ENCODE peak calls at places on chromosomes 16 and 17, in five cellular contexts. One of them, this sample, is unnamed.

GRCh38 chr16:76277099-76278030 is at the start of gene CNTNAP4:
- DNase-seq in T-helper 1 cell: no peak
- DNase-seq in SHP77: no peak
- DNase-seq in AML-193: no peak
- DNase-seq in activated CD4-positive, alpha-beta T cell treated with anti-CD3 and anti-CD28 coated beads, Interleukin-2, amount 50 U/mL, for 4 hours: no peak
- DNase-seq in this sample: no peak

GRCh38 chr16:68759062-68759461 is 22.0 kb downstream of the CDH1 start:
- DNase-seq in T-helper 1 cell: no peak
- DNase-seq in SHP77: no peak
- DNase-seq in AML-193: no peak
- DNase-seq in activated CD4-positive, alpha-beta T cell treated with anti-CD3 and anti-CD28 coated beads, Interleukin-2, amount 50 U/mL, for 4 hours: no peak
- DNase-seq in this sample: no peak

GRCh38 chr17:80746262-80746935 is 201.8 kb downstream of the RPTOR start:
- DNase-seq in T-helper 1 cell: no peak
- DNase-seq in SHP77: no peak
- DNase-seq in AML-193: no peak
- DNase-seq in activated CD4-positive, alpha-beta T cell treated with anti-CD3 and anti-CD28 coated beads, Interleukin-2, amount 50 U/mL, for 4 hours: no peak
- DNase-seq in this sample: no peak

GRCh38 chr17:58329035-58329807 is 626 bp upstream of the TSPOAP1 start:
- DNase-seq in T-helper 1 cell: peak; percentile 54
- DNase-seq in SHP77: no peak
- DNase-seq in AML-193: peak; percentile 88
- DNase-seq in activated CD4-positive, alpha-beta T cell treated with anti-CD3 and anti-CD28 coated beads, Interleukin-2, amount 50 U/mL, for 4 hours: peak; percentile 71
- DNase-seq in this sample: no peak

GRCh38 chr16:46817961-46818360 is 13.0 kb downstream of the C16orf87 start:
- DNase-seq in T-helper 1 cell: no peak
- DNase-seq in SHP77: no peak
- DNase-seq in AML-193: no peak
- DNase-seq in activated CD4-positive, alpha-beta T cell treated with anti-CD3 and anti-CD28 coated beads, Interleukin-2, amount 50 U/mL, for 4 hours: no peak
- DNase-seq in this sample: no peak

GRCh38 chr17:2909164-2909852 is 113.1 kb downstream of the RAP1GAP2 start:
- DNase-seq in T-helper 1 cell: no peak
- DNase-seq in SHP77: no peak
- DNase-seq in AML-193: no peak
- DNase-seq in activated CD4-positive, alpha-beta T cell treated with anti-CD3 and anti-CD28 coated beads, Interleukin-2, amount 50 U/mL, for 4 hours: no peak
- DNase-seq in this sample: no peak

GRCh38 chr16:50308237-50308965 is 42.0 kb downstream of the ADCY7 start:
- DNase-seq in T-helper 1 cell: no peak
- DNase-seq in SHP77: no peak
- DNase-seq in AML-193: no peak
- DNase-seq in activated CD4-positive, alpha-beta T cell treated with anti-CD3 and anti-CD28 coated beads, Interleukin-2, amount 50 U/mL, for 4 hours: no peak
- DNase-seq in this sample: no peak

GRCh38 chr16:30644334-30644830 is 6.4 kb upstream of the PRR14 start:
- DNase-seq in T-helper 1 cell: no peak
- DNase-seq in SHP77: peak; percentile 33
- DNase-seq in AML-193: no peak
- DNase-seq in activated CD4-positive, alpha-beta T cell treated with anti-CD3 and anti-CD28 coated beads, Interleukin-2, amount 50 U/mL, for 4 hours: no peak
- DNase-seq in this sample: no peak

GRCh38 chr17:29880031-29880430 is 50.0 kb downstream of the SSH2 start:
- DNase-seq in T-helper 1 cell: no peak
- DNase-seq in SHP77: no peak
- DNase-seq in AML-193: no peak
- DNase-seq in activated CD4-positive, alpha-beta T cell treated with anti-CD3 and anti-CD28 coated beads, Interleukin-2, amount 50 U/mL, for 4 hours: no peak
- DNase-seq in this sample: no peak

GRCh38 chr17:41535764-41536481 is 7.8 kb upstream of the KRT19 start:
- DNase-seq in T-helper 1 cell: no peak
- DNase-seq in SHP77: no peak
- DNase-seq in AML-193: no peak
- DNase-seq in activated CD4-positive, alpha-beta T cell treated with anti-CD3 and anti-CD28 coated beads, Interleukin-2, amount 50 U/mL, for 4 hours: no peak
- DNase-seq in this sample: no peak

GRCh38 chr16:20763461-20764232 is at the start of gene ACSM3:
- DNase-seq in T-helper 1 cell: peak; percentile 63
- DNase-seq in SHP77: no peak
- DNase-seq in AML-193: peak; percentile 93
- DNase-seq in activated CD4-positive, alpha-beta T cell treated with anti-CD3 and anti-CD28 coated beads, Interleukin-2, amount 50 U/mL, for 4 hours: peak; percentile 52
- DNase-seq in this sample: peak; percentile 90

GRCh38 chr16:4253394-4254150 is 11.7 kb upstream of the SRL start:
- DNase-seq in T-helper 1 cell: peak; percentile 99
- DNase-seq in SHP77: peak; percentile 96
- DNase-seq in AML-193: peak; percentile 91
- DNase-seq in activated CD4-positive, alpha-beta T cell treated with anti-CD3 and anti-CD28 coated beads, Interleukin-2, amount 50 U/mL, for 4 hours: peak; percentile 100
- DNase-seq in this sample: peak; percentile 94

GRCh38 chr17:55198690-55199370 is 65.9 kb upstream of the HLF start:
- DNase-seq in T-helper 1 cell: no peak
- DNase-seq in SHP77: no peak
- DNase-seq in AML-193: no peak
- DNase-seq in activated CD4-positive, alpha-beta T cell treated with anti-CD3 and anti-CD28 coated beads, Interleukin-2, amount 50 U/mL, for 4 hours: no peak
- DNase-seq in this sample: no peak

GRCh38 chr17:57644311-57644710 is 100.8 kb downstream of the CCDC182 start:
- DNase-seq in T-helper 1 cell: no peak
- DNase-seq in SHP77: no peak
- DNase-seq in AML-193: no peak
- DNase-seq in activated CD4-positive, alpha-beta T cell treated with anti-CD3 and anti-CD28 coated beads, Interleukin-2, amount 50 U/mL, for 4 hours: no peak
- DNase-seq in this sample: no peak

GRCh38 chr17:9227819-9228407 is 206.6 kb downstream of the NTN1 start:
- DNase-seq in T-helper 1 cell: no peak
- DNase-seq in SHP77: no peak
- DNase-seq in AML-193: no peak
- DNase-seq in activated CD4-positive, alpha-beta T cell treated with anti-CD3 and anti-CD28 coated beads, Interleukin-2, amount 50 U/mL, for 4 hours: no peak
- DNase-seq in this sample: no peak

GRCh38 chr17:78535285-78536197 is 41.7 kb downstream of the DNAH17 start:
- DNase-seq in T-helper 1 cell: no peak
- DNase-seq in SHP77: peak; percentile 88
- DNase-seq in AML-193: no peak
- DNase-seq in activated CD4-positive, alpha-beta T cell treated with anti-CD3 and anti-CD28 coated beads, Interleukin-2, amount 50 U/mL, for 4 hours: no peak
- DNase-seq in this sample: no peak

GRCh38 chr17:20805751-20806150 is 226.2 kb downstream of the CDRT15L2 start:
- DNase-seq in T-helper 1 cell: no peak
- DNase-seq in SHP77: no peak
- DNase-seq in AML-193: no peak
- DNase-seq in activated CD4-positive, alpha-beta T cell treated with anti-CD3 and anti-CD28 coated beads, Interleukin-2, amount 50 U/mL, for 4 hours: no peak
- DNase-seq in this sample: no peak

GRCh38 chr16:3188675-3188924 is 596 bp downstream of the OR1F1 start:
- DNase-seq in T-helper 1 cell: no peak
- DNase-seq in SHP77: no peak
- DNase-seq in AML-193: no peak
- DNase-seq in activated CD4-positive, alpha-beta T cell treated with anti-CD3 and anti-CD28 coated beads, Interleukin-2, amount 50 U/mL, for 4 hours: no peak
- DNase-seq in this sample: no peak

GRCh38 chr17:17702821-17703607 is 21.8 kb downstream of the RAI1 start:
- DNase-seq in T-helper 1 cell: no peak
- DNase-seq in SHP77: peak; percentile 31
- DNase-seq in AML-193: no peak
- DNase-seq in activated CD4-positive, alpha-beta T cell treated with anti-CD3 and anti-CD28 coated beads, Interleukin-2, amount 50 U/mL, for 4 hours: no peak
- DNase-seq in this sample: no peak

GRCh38 chr16:82263456-82264159 is 93.6 kb upstream of the MPHOSPH6 start:
- DNase-seq in T-helper 1 cell: peak; percentile 44
- DNase-seq in SHP77: peak; percentile 55
- DNase-seq in AML-193: peak; percentile 30
- DNase-seq in activated CD4-positive, alpha-beta T cell treated with anti-CD3 and anti-CD28 coated beads, Interleukin-2, amount 50 U/mL, for 4 hours: peak; percentile 29
- DNase-seq in this sample: no peak

GRCh38 chr17:50331085-50331791 is 14.7 kb upstream of the XYLT2 start:
- DNase-seq in T-helper 1 cell: no peak
- DNase-seq in SHP77: no peak
- DNase-seq in AML-193: no peak
- DNase-seq in activated CD4-positive, alpha-beta T cell treated with anti-CD3 and anti-CD28 coated beads, Interleukin-2, amount 50 U/mL, for 4 hours: no peak
- DNase-seq in this sample: no peak

GRCh38 chr17:31699281-31699680 is 159.8 kb downstream of the COPRS start:
- DNase-seq in T-helper 1 cell: no peak
- DNase-seq in SHP77: peak; percentile 68
- DNase-seq in AML-193: no peak
- DNase-seq in activated CD4-positive, alpha-beta T cell treated with anti-CD3 and anti-CD28 coated beads, Interleukin-2, amount 50 U/mL, for 4 hours: no peak
- DNase-seq in this sample: no peak

GRCh38 chr16:56824335-56824734 is 40.7 kb upstream of the SLC12A3 start:
- DNase-seq in T-helper 1 cell: no peak
- DNase-seq in SHP77: no peak
- DNase-seq in AML-193: no peak
- DNase-seq in activated CD4-positive, alpha-beta T cell treated with anti-CD3 and anti-CD28 coated beads, Interleukin-2, amount 50 U/mL, for 4 hours: no peak
- DNase-seq in this sample: no peak

GRCh38 chr17:27630607-27631408 is at the start of gene LGALS9:
- DNase-seq in T-helper 1 cell: peak; percentile 15
- DNase-seq in SHP77: no peak
- DNase-seq in AML-193: peak; percentile 86
- DNase-seq in activated CD4-positive, alpha-beta T cell treated with anti-CD3 and anti-CD28 coated beads, Interleukin-2, amount 50 U/mL, for 4 hours: peak; percentile 7
- DNase-seq in this sample: peak; percentile 37

GRCh38 chr17:41689497-41690299 is 1.0 kb downstream of the EIF1 start:
- DNase-seq in T-helper 1 cell: peak; percentile 48
- DNase-seq in SHP77: peak; percentile 26
- DNase-seq in AML-193: peak; percentile 65
- DNase-seq in activated CD4-positive, alpha-beta T cell treated with anti-CD3 and anti-CD28 coated beads, Interleukin-2, amount 50 U/mL, for 4 hours: peak; percentile 55
- DNase-seq in this sample: peak; percentile 41

GRCh38 chr16:72884573-72884972 is 163.4 kb downstream of the ZFHX3 start:
- DNase-seq in T-helper 1 cell: no peak
- DNase-seq in SHP77: no peak
- DNase-seq in AML-193: no peak
- DNase-seq in activated CD4-positive, alpha-beta T cell treated with anti-CD3 and anti-CD28 coated beads, Interleukin-2, amount 50 U/mL, for 4 hours: no peak
- DNase-seq in this sample: no peak

GRCh38 chr17:59439711-59440110 is 108.3 kb downstream of the YPEL2 start:
- DNase-seq in T-helper 1 cell: no peak
- DNase-seq in SHP77: no peak
- DNase-seq in AML-193: no peak
- DNase-seq in activated CD4-positive, alpha-beta T cell treated with anti-CD3 and anti-CD28 coated beads, Interleukin-2, amount 50 U/mL, for 4 hours: no peak
- DNase-seq in this sample: no peak

GRCh38 chr17:78064708-78065107 is 63.8 kb downstream of the TMC6 start:
- DNase-seq in T-helper 1 cell: no peak
- DNase-seq in SHP77: no peak
- DNase-seq in AML-193: no peak
- DNase-seq in activated CD4-positive, alpha-beta T cell treated with anti-CD3 and anti-CD28 coated beads, Interleukin-2, amount 50 U/mL, for 4 hours: no peak
- DNase-seq in this sample: no peak